ENCODE peak calls at places on chromosome 18, in nine cellular contexts. B is naive B cell; V is neural progenitor cell; Z is HFF-Myc; Y is RWPE2; F is NCI-H1092; E is uterus; R is NCI-H1417 treated with DMSO at 0.1 percent for 48 hours; G is stimulated activated CD8-positive, alpha-beta memory T cell treated with anti-CD3 and anti-CD28 coated beads, Interleukin-4, amount 100 ng/mL, for 4 hours. W is an unnamed sample.

GRCh38 chr18:57275111-57275510 is 77.2 kb upstream of the ST8SIA3 start:
- DNase-seq in V (no peak), G (no peak), B (no peak), Z (no peak), E (no peak), Y (no peak), R (peak), F (no peak), W (no peak)

GRCh38 chr18:8480506-8481328 is 128.5 kb upstream of the RAB12 start:
- DNase-seq in E (no peak), G (no peak), Y (no peak), Z (peak), R (peak), V (peak), F (no peak), B (no peak), W (peak)

GRCh38 chr18:76977108-76977621 is 154.8 kb downstream of the ZNF236 start:
- DNase-seq in R (no peak), E (no peak), F (peak), Y (no peak), V (no peak), B (no peak), Z (no peak), G (no peak), W (no peak)

GRCh38 chr18:23743733-23744333 is 54.6 kb downstream of the LAMA3 start:
- DNase-seq in G (no peak), F (no peak), B (no peak), Y (no peak), R (peak), Z (no peak), E (no peak), V (no peak), W (no peak)

GRCh38 chr18:22108674-22109073 is 60.7 kb upstream of the GATA6 start:
- DNase-seq in E (no peak), Z (no peak), Y (no peak), B (no peak), F (no peak), R (no peak), G (no peak), V (no peak), W (no peak)

GRCh38 chr18:54390838-54391237 is 33.1 kb downstream of the C18orf54 start:
- DNase-seq in B (no peak), F (no peak), E (no peak), R (no peak), Y (no peak), G (no peak), V (no peak), Z (no peak), W (no peak)

GRCh38 chr18:54880706-54881105 is 52.4 kb downstream of the RAB27B start:
- DNase-seq in V (no peak), Z (peak), R (no peak), E (no peak), Y (no peak), G (no peak), F (no peak), B (no peak), W (peak)

GRCh38 chr18:79178044-79178632 is 108.9 kb downstream of the ATP9B start:
- DNase-seq in Z (no peak), Y (no peak), G (no peak), F (no peak), R (no peak), B (no peak), V (no peak), E (no peak), W (no peak)

GRCh38 chr18:36186461-36187137 is 698 bp upstream of the MOCOS start:
- DNase-seq in R (no peak), V (peak), F (no peak), E (no peak), Y (no peak), G (no peak), Z (no peak), B (no peak), W (peak)

GRCh38 chr18:79625195-79625923 is 54.2 kb upstream of the CTDP1 start:
- DNase-seq in F (no peak), E (peak), V (no peak), B (peak), R (no peak), G (no peak), Y (no peak), Z (no peak), W (no peak)

GRCh38 chr18:69365658-69366057 is 35.0 kb upstream of the DOK6 start:
- DNase-seq in E (no peak), B (no peak), Y (no peak), Z (no peak), R (no peak), V (peak), F (no peak), G (no peak), W (no peak)

GRCh38 chr18:48336332-48336731 is 72.9 kb downstream of the ZBTB7C start:
- DNase-seq in B (no peak), R (no peak), F (peak), Y (no peak), V (no peak), G (no peak), E (no peak), Z (no peak), W (no peak)

GRCh38 chr18:59952283-59953007 is 52.6 kb downstream of the PMAIP1 start:
- DNase-seq in R (no peak), B (no peak), Y (no peak), F (no peak), Z (no peak), E (no peak), G (no peak), V (no peak), W (no peak)

GRCh38 chr18:34929336-34929780 is 111.9 kb upstream of the MAPRE2 start:
- DNase-seq in Z (peak), B (no peak), V (no peak), E (no peak), Y (no peak), F (no peak), G (no peak), R (no peak), W (peak)

GRCh38 chr18:51164327-51165290 is 32.9 kb downstream of the MEX3C start:
- DNase-seq in F (no peak), B (no peak), G (no peak), E (no peak), V (peak), Y (no peak), Z (no peak), R (no peak), W (peak)

GRCh38 chr18:3297025-3297984 is 35.4 kb downstream of the MYL12B start:
- DNase-seq in G (peak), V (peak), R (no peak), Y (peak), Z (peak), F (no peak), B (peak), E (peak), W (peak)

GRCh38 chr18:48152549-48152948 is 222.1 kb upstream of the SMAD2 start:
- DNase-seq in F (no peak), R (no peak), Y (no peak), G (no peak), B (no peak), V (no peak), Z (no peak), E (no peak), W (peak)

GRCh38 chr18:67417864-67418523 is 98.5 kb downstream of the DSEL start:
- DNase-seq in Y (no peak), F (no peak), B (peak), R (no peak), G (no peak), Z (no peak), E (no peak), V (no peak), W (peak)

GRCh38 chr18:76721207-76721996 is 101.0 kb upstream of the ZNF236 start:
- DNase-seq in R (no peak), F (no peak), Z (no peak), B (no peak), V (no peak), G (peak), E (no peak), Y (no peak), W (no peak)

GRCh38 chr18:45554070-45554767 is 61.1 kb upstream of the SLC14A2 start:
- DNase-seq in G (no peak), Z (no peak), Y (no peak), B (no peak), V (no peak), F (no peak), R (no peak), E (no peak), W (no peak)

GRCh38 chr18:13431886-13432285 is 213.3 kb downstream of the LDLRAD4 start:
- DNase-seq in V (no peak), F (no peak), E (no peak), B (no peak), Z (no peak), Y (no peak), G (no peak), R (no peak), W (no peak)

GRCh38 chr18:36402765-36403396 is 105.4 kb downstream of the FHOD3 start:
- DNase-seq in F (no peak), V (no peak), E (no peak), B (no peak), G (no peak), Z (no peak), Y (no peak), R (no peak), W (no peak)

GRCh38 chr18:21167641-21168372 is 56.2 kb upstream of the ROCK1 start:
- DNase-seq in V (peak), E (no peak), F (peak), Z (no peak), G (no peak), R (peak), B (no peak), Y (no peak), W (peak)

GRCh38 chr18:76425299-76426101 is 69.5 kb downstream of the ZNF516 start:
- DNase-seq in Z (no peak), E (no peak), B (no peak), R (no peak), F (no peak), Y (no peak), V (no peak), G (no peak), W (no peak)

GRCh38 chr18:3450358-3451107 is 561 bp downstream of the TGIF1 start:
- DNase-seq in F (no peak), Z (no peak), B (peak), Y (no peak), G (peak), R (no peak), V (peak), E (peak), W (no peak)

GRCh38 chr18:51350081-51350480 is 152.6 kb upstream of the MEX3C start:
- DNase-seq in V (no peak), F (no peak), Z (no peak), R (no peak), G (no peak), Y (no peak), E (no peak), B (no peak), W (no peak)

GRCh38 chr18:55735199-55735855 is 147.3 kb upstream of the TCF4 start:
- DNase-seq in E (no peak), Z (no peak), B (no peak), V (no peak), F (no peak), Y (no peak), R (no peak), G (no peak), W (peak)

GRCh38 chr18:62876106-62876505 is 160.8 kb downstream of the PHLPP1 start:
- DNase-seq in R (no peak), V (no peak), B (no peak), Z (no peak), E (no peak), F (no peak), G (no peak), Y (no peak), W (no peak)

GRCh38 chr18:54479365-54479764 is 111.7 kb upstream of the DYNAP start:
- DNase-seq in G (no peak), F (no peak), V (peak), Y (no peak), E (no peak), R (no peak), B (no peak), Z (no peak), W (peak)

GRCh38 chr18:23238152-23238531 is 102.9 kb downstream of the CABLES1 start:
- DNase-seq in B (no peak), G (no peak), E (peak), Z (no peak), Y (no peak), V (no peak), R (no peak), F (no peak), W (no peak)

GRCh38 chr18:69987870-69988269 is 40.2 kb upstream of the CD226 start:
- DNase-seq in Z (no peak), E (no peak), F (no peak), R (no peak), G (no peak), Y (no peak), B (no peak), V (no peak), W (no peak)

GRCh38 chr18:1013951-1014350 is 109.3 kb downstream of the ADCYAP1 start:
- DNase-seq in F (no peak), G (no peak), E (no peak), R (no peak), Z (no peak), B (no peak), V (no peak), Y (no peak), W (no peak)

GRCh38 chr18:9965711-9966624 is 52.2 kb downstream of the VAPA start:
- DNase-seq in G (no peak), V (no peak), Z (no peak), Y (no peak), E (no peak), R (no peak), B (no peak), F (no peak), W (no peak)

GRCh38 chr18:67590571-67591141 is 74.1 kb upstream of the DSEL start:
- DNase-seq in F (no peak), E (no peak), V (no peak), Y (no peak), B (no peak), G (no peak), Z (no peak), R (peak), W (peak)